ENCODE peak calls at places on chromosomes 1 and 21, in eight cellular contexts. One of them, this sample, is unnamed.

GRCh38 chr1:38014171-38014570 is 1.6 kb downstream of the UTP11 start:
- DNase-seq in EL: no peak
- DNase-seq in GM23248: peak
- DNase-seq in T-helper 17 cell: no peak
- DNase-seq in AG08396: no peak
- DNase-seq in GM12865: no peak
- DNase-seq in CD4-positive, CD25-positive, alpha-beta regulatory T cell: no peak
- DNase-seq in NCI-H1417: no peak
- DNase-seq in this sample: no peak

GRCh38 chr21:46112731-46113215 is 14.9 kb downstream of the COL6A2 start:
- DNase-seq in GM12865: no peak
- DNase-seq in NCI-H1417: no peak
- DNase-seq in GM23248: no peak
- DNase-seq in CD4-positive, CD25-positive, alpha-beta regulatory T cell: no peak
- DNase-seq in AG08396: no peak
- DNase-seq in T-helper 17 cell: peak
- DNase-seq in EL: no peak
- DNase-seq in this sample: no peak

GRCh38 chr1:32071758-32072621 is 749 bp upstream of the TMEM39B start:
- DNase-seq in EL: peak
- DNase-seq in GM12865: no peak
- DNase-seq in CD4-positive, CD25-positive, alpha-beta regulatory T cell: no peak
- DNase-seq in GM23248: peak
- DNase-seq in NCI-H1417: peak
- DNase-seq in AG08396: peak
- DNase-seq in T-helper 17 cell: no peak
- DNase-seq in this sample: no peak

GRCh38 chr1:246149543-246149942 is 357.5 kb downstream of the SMYD3 start:
- DNase-seq in NCI-H1417: no peak
- DNase-seq in EL: no peak
- DNase-seq in GM23248: no peak
- DNase-seq in CD4-positive, CD25-positive, alpha-beta regulatory T cell: no peak
- DNase-seq in T-helper 17 cell: no peak
- DNase-seq in GM12865: no peak
- DNase-seq in AG08396: no peak
- DNase-seq in this sample: no peak

GRCh38 chr1:234971586-234972297 is 156.9 kb downstream of the TOMM20 start:
- DNase-seq in T-helper 17 cell: no peak
- DNase-seq in AG08396: no peak
- DNase-seq in CD4-positive, CD25-positive, alpha-beta regulatory T cell: no peak
- DNase-seq in EL: no peak
- DNase-seq in GM23248: no peak
- DNase-seq in NCI-H1417: no peak
- DNase-seq in GM12865: peak
- DNase-seq in this sample: no peak

GRCh38 chr1:228927947-228928898 is 192.9 kb downstream of the RHOU start:
- DNase-seq in CD4-positive, CD25-positive, alpha-beta regulatory T cell: no peak
- DNase-seq in AG08396: no peak
- DNase-seq in GM12865: peak
- DNase-seq in EL: no peak
- DNase-seq in GM23248: no peak
- DNase-seq in NCI-H1417: no peak
- DNase-seq in T-helper 17 cell: no peak
- DNase-seq in this sample: no peak

GRCh38 chr1:157894613-157895012 is 53.0 kb upstream of the CD5L start:
- DNase-seq in AG08396: no peak
- DNase-seq in GM23248: peak
- DNase-seq in T-helper 17 cell: no peak
- DNase-seq in GM12865: no peak
- DNase-seq in CD4-positive, CD25-positive, alpha-beta regulatory T cell: no peak
- DNase-seq in NCI-H1417: no peak
- DNase-seq in EL: no peak
- DNase-seq in this sample: no peak

GRCh38 chr1:198880818-198881597 is 242.2 kb downstream of the PTPRC start:
- DNase-seq in CD4-positive, CD25-positive, alpha-beta regulatory T cell: no peak
- DNase-seq in EL: peak
- DNase-seq in GM23248: peak
- DNase-seq in AG08396: peak
- DNase-seq in NCI-H1417: no peak
- DNase-seq in T-helper 17 cell: no peak
- DNase-seq in GM12865: no peak
- DNase-seq in this sample: no peak

GRCh38 chr1:64687725-64688285 is 57.1 kb upstream of the RAVER2 start:
- DNase-seq in NCI-H1417: no peak
- DNase-seq in CD4-positive, CD25-positive, alpha-beta regulatory T cell: no peak
- DNase-seq in EL: peak
- DNase-seq in T-helper 17 cell: no peak
- DNase-seq in GM12865: no peak
- DNase-seq in AG08396: no peak
- DNase-seq in GM23248: peak
- DNase-seq in this sample: no peak

GRCh38 chr1:201137579-201138310 is 10.8 kb upstream of the ASCL5 start:
- DNase-seq in GM12865: no peak
- DNase-seq in NCI-H1417: no peak
- DNase-seq in T-helper 17 cell: no peak
- DNase-seq in CD4-positive, CD25-positive, alpha-beta regulatory T cell: no peak
- DNase-seq in EL: peak
- DNase-seq in AG08396: peak
- DNase-seq in GM23248: peak
- DNase-seq in this sample: no peak

GRCh38 chr1:115210302-115210711 is 121.0 kb upstream of the TSPAN2 start:
- DNase-seq in EL: peak
- DNase-seq in GM23248: peak
- DNase-seq in CD4-positive, CD25-positive, alpha-beta regulatory T cell: no peak
- DNase-seq in NCI-H1417: no peak
- DNase-seq in GM12865: no peak
- DNase-seq in T-helper 17 cell: no peak
- DNase-seq in AG08396: no peak
- DNase-seq in this sample: no peak

GRCh38 chr1:25174730-25175612 is 57.3 kb downstream of the SYF2 start:
- DNase-seq in GM12865: no peak
- DNase-seq in AG08396: no peak
- DNase-seq in EL: no peak
- DNase-seq in CD4-positive, CD25-positive, alpha-beta regulatory T cell: no peak
- DNase-seq in NCI-H1417: no peak
- DNase-seq in GM23248: no peak
- DNase-seq in T-helper 17 cell: no peak
- DNase-seq in this sample: no peak

GRCh38 chr1:68178821-68179490 is 53.4 kb downstream of the WLS start:
- DNase-seq in CD4-positive, CD25-positive, alpha-beta regulatory T cell: no peak
- DNase-seq in AG08396: no peak
- DNase-seq in GM23248: peak
- DNase-seq in T-helper 17 cell: no peak
- DNase-seq in EL: peak
- DNase-seq in NCI-H1417: no peak
- DNase-seq in GM12865: peak
- DNase-seq in this sample: no peak

GRCh38 chr1:78122389-78122788 is 76.6 kb downstream of the GIPC2 start:
- DNase-seq in GM12865: no peak
- DNase-seq in NCI-H1417: no peak
- DNase-seq in CD4-positive, CD25-positive, alpha-beta regulatory T cell: no peak
- DNase-seq in GM23248: no peak
- DNase-seq in EL: no peak
- DNase-seq in AG08396: no peak
- DNase-seq in T-helper 17 cell: no peak
- DNase-seq in this sample: no peak

GRCh38 chr1:209266590-209267172 is 316.8 kb upstream of the CAMK1G start:
- DNase-seq in GM23248: peak
- DNase-seq in NCI-H1417: no peak
- DNase-seq in AG08396: no peak
- DNase-seq in GM12865: no peak
- DNase-seq in T-helper 17 cell: no peak
- DNase-seq in EL: no peak
- DNase-seq in CD4-positive, CD25-positive, alpha-beta regulatory T cell: no peak
- DNase-seq in this sample: no peak

GRCh38 chr1:73887412-73887811 is 310.6 kb downstream of the LRRIQ3 start:
- DNase-seq in AG08396: no peak
- DNase-seq in CD4-positive, CD25-positive, alpha-beta regulatory T cell: no peak
- DNase-seq in EL: no peak
- DNase-seq in NCI-H1417: no peak
- DNase-seq in GM23248: no peak
- DNase-seq in GM12865: no peak
- DNase-seq in T-helper 17 cell: no peak
- DNase-seq in this sample: no peak